ENCODE peak calls at places on chromosomes 4 and X, in four cellular contexts. One of them, this sample, is unnamed.

GRCh38 chrX:153336988-153337387 is 3.0 kb downstream of the ZNF275 start:
- DNase-seq in naive thymus-derived CD4-positive, alpha-beta T cell: no peak
- DNase-seq in lower lobe of right lung: no peak
- DNase-seq in IMR-90: no peak
- DNase-seq in this sample: no peak

GRCh38 chr4:12500409-12500808 is 983.7 kb downstream of the RAB28 start:
- DNase-seq in naive thymus-derived CD4-positive, alpha-beta T cell: no peak
- DNase-seq in lower lobe of right lung: no peak
- DNase-seq in IMR-90: no peak
- DNase-seq in this sample: no peak

GRCh38 chr4:110106946-110107325 is 91.5 kb downstream of the ELOVL6 start:
- DNase-seq in naive thymus-derived CD4-positive, alpha-beta T cell: no peak
- DNase-seq in IMR-90: peak
- DNase-seq in lower lobe of right lung: no peak
- DNase-seq in this sample: no peak

GRCh38 chr4:151408630-151409469 is at the start of gene FHIP1A:
- DNase-seq in naive thymus-derived CD4-positive, alpha-beta T cell: peak
- DNase-seq in lower lobe of right lung: peak
- DNase-seq in IMR-90: peak
- DNase-seq in this sample: peak

GRCh38 chrX:39144323-39144722 is 343.1 kb downstream of the MID1IP1 start:
- DNase-seq in IMR-90: no peak
- DNase-seq in naive thymus-derived CD4-positive, alpha-beta T cell: no peak
- DNase-seq in lower lobe of right lung: no peak
- DNase-seq in this sample: no peak

GRCh38 chrX:848366-848765 is 217.8 kb downstream of the SHOX start:
- DNase-seq in lower lobe of right lung: no peak
- DNase-seq in IMR-90: no peak
- DNase-seq in naive thymus-derived CD4-positive, alpha-beta T cell: no peak
- DNase-seq in this sample: no peak

GRCh38 chr4:185512516-185512915 is 22.8 kb downstream of the PDLIM3 start:
- DNase-seq in IMR-90: peak
- DNase-seq in naive thymus-derived CD4-positive, alpha-beta T cell: no peak
- DNase-seq in lower lobe of right lung: no peak
- DNase-seq in this sample: no peak

GRCh38 chr4:146654976-146655761 is 16.5 kb downstream of the POU4F2 start:
- DNase-seq in lower lobe of right lung: no peak
- DNase-seq in IMR-90: peak
- DNase-seq in naive thymus-derived CD4-positive, alpha-beta T cell: no peak
- DNase-seq in this sample: no peak

GRCh38 chr4:119299221-119300071 is 22.5 kb downstream of the FABP2 start:
- DNase-seq in lower lobe of right lung: no peak
- DNase-seq in naive thymus-derived CD4-positive, alpha-beta T cell: no peak
- DNase-seq in IMR-90: peak
- DNase-seq in this sample: no peak

GRCh38 chrX:32483534-32484136 is 727.7 kb downstream of the DMD start:
- DNase-seq in IMR-90: no peak
- DNase-seq in naive thymus-derived CD4-positive, alpha-beta T cell: no peak
- DNase-seq in lower lobe of right lung: no peak
- DNase-seq in this sample: no peak

GRCh38 chr4:139522457-139522856 is 33.6 kb downstream of the SETD7 start:
- DNase-seq in lower lobe of right lung: no peak
- DNase-seq in IMR-90: no peak
- DNase-seq in naive thymus-derived CD4-positive, alpha-beta T cell: no peak
- DNase-seq in this sample: no peak

GRCh38 chrX:34880656-34881055 is 61.9 kb upstream of the FAM47B start:
- DNase-seq in IMR-90: peak
- DNase-seq in lower lobe of right lung: no peak
- DNase-seq in naive thymus-derived CD4-positive, alpha-beta T cell: no peak
- DNase-seq in this sample: no peak

GRCh38 chrX:153782324-153782723 is 1.5 kb downstream of the SRPK3 start:
- DNase-seq in naive thymus-derived CD4-positive, alpha-beta T cell: no peak
- DNase-seq in lower lobe of right lung: no peak
- DNase-seq in IMR-90: no peak
- DNase-seq in this sample: no peak

GRCh38 chr4:37765741-37766140 is 60.7 kb upstream of the PGM2 start:
- DNase-seq in naive thymus-derived CD4-positive, alpha-beta T cell: no peak
- DNase-seq in IMR-90: no peak
- DNase-seq in lower lobe of right lung: no peak
- DNase-seq in this sample: no peak

GRCh38 chrX:124211312-124211942 is 121.0 kb upstream of the TEX13D start:
- DNase-seq in lower lobe of right lung: no peak
- DNase-seq in IMR-90: peak
- DNase-seq in naive thymus-derived CD4-positive, alpha-beta T cell: peak
- DNase-seq in this sample: no peak

GRCh38 chr4:108303488-108304177 is 134.9 kb upstream of the LEF1 start:
- DNase-seq in IMR-90: peak
- DNase-seq in naive thymus-derived CD4-positive, alpha-beta T cell: no peak
- DNase-seq in lower lobe of right lung: no peak
- DNase-seq in this sample: no peak

GRCh38 chrX:7925867-7926472 is 1.2 kb downstream of the PNPLA4 start:
- DNase-seq in lower lobe of right lung: peak
- DNase-seq in IMR-90: peak
- DNase-seq in naive thymus-derived CD4-positive, alpha-beta T cell: peak
- DNase-seq in this sample: no peak

GRCh38 chrX:111322231-111322855 is 52.1 kb upstream of the CAPN6 start:
- DNase-seq in naive thymus-derived CD4-positive, alpha-beta T cell: no peak
- DNase-seq in lower lobe of right lung: no peak
- DNase-seq in IMR-90: no peak
- DNase-seq in this sample: no peak

GRCh38 chr4:168540086-168540864 is 43.4 kb downstream of the PALLD start:
- DNase-seq in IMR-90: peak
- DNase-seq in lower lobe of right lung: no peak
- DNase-seq in naive thymus-derived CD4-positive, alpha-beta T cell: no peak
- DNase-seq in this sample: no peak

GRCh38 chr4:3054169-3054759 is 20.1 kb downstream of the HTT-AS start:
- DNase-seq in lower lobe of right lung: no peak
- DNase-seq in IMR-90: no peak
- DNase-seq in naive thymus-derived CD4-positive, alpha-beta T cell: no peak
- DNase-seq in this sample: no peak

GRCh38 chr4:2363056-2363719 is 55.3 kb downstream of the ZFYVE28 start:
- DNase-seq in IMR-90: no peak
- DNase-seq in lower lobe of right lung: peak
- DNase-seq in naive thymus-derived CD4-positive, alpha-beta T cell: no peak
- DNase-seq in this sample: no peak

GRCh38 chr4:12787261-12787660 is 696.9 kb downstream of the RAB28 start:
- DNase-seq in lower lobe of right lung: no peak
- DNase-seq in IMR-90: no peak
- DNase-seq in naive thymus-derived CD4-positive, alpha-beta T cell: no peak
- DNase-seq in this sample: no peak

GRCh38 chr4:73446336-73446938 is 10.4 kb downstream of the AFP start:
- DNase-seq in lower lobe of right lung: no peak
- DNase-seq in naive thymus-derived CD4-positive, alpha-beta T cell: no peak
- DNase-seq in IMR-90: peak
- DNase-seq in this sample: no peak

GRCh38 chrX:6002056-6002455 is 226.6 kb downstream of the NLGN4X start:
- DNase-seq in lower lobe of right lung: no peak
- DNase-seq in naive thymus-derived CD4-positive, alpha-beta T cell: no peak
- DNase-seq in IMR-90: no peak
- DNase-seq in this sample: no peak

DNA sequence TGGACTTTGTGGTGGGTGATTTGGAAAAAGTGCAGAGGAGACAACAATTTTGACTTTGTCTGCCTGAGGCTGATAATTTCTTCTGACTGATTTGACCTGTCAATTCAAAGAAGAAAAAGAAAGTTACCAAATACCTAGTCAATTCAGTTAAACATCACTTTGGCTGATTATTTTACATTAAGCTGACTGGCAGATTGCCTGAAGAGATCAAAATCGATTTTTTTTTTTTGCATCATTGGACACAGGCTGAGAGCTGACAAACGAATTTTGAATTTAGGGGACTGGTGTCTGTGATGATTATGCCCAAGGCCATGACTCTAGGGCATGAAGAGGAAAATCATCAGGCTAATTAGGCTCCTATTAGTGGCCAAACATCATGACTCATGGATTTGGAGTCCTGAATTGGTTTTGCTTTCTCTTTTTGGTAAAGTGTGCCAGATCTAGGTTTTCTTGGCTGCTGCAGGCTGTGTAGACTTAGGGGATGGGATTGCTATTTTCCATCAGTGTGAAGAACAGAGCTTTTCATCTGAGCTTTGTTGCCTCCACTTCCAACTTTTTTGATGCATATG is 829.3 kb upstream of the LCORL start:
- DNase-seq in lower lobe of right lung: no peak
- DNase-seq in naive thymus-derived CD4-positive, alpha-beta T cell: no peak
- DNase-seq in IMR-90: no peak
- DNase-seq in this sample: no peak
- H3K27ac ChIP-seq in lower lobe of right lung: no peak
- H3K27ac ChIP-seq in naive thymus-derived CD4-positive, alpha-beta T cell: no peak
- H3K27ac ChIP-seq in IMR-90: no peak
- H3K27ac ChIP-seq in this sample: no peak

DNA sequence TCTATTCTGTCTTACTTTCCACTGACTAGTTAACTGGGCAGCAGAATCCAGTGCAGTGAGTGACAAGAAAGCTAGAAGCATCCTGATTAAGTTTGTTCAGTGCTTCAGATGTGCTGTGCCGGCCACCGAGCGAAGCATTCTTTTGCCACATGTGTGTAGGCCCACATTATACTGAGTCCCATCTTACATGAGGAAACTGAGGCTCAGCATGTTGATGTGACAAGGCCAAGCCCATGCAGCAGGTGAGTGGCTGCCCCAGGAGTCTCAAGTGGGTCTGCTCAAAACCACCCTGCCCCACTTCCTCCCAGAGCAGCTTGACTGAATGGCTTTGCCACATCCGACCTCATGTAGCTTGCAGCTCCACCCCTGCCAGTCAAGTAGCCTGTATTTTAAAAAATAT is 50.5 kb downstream of the RHOH start:
- DNase-seq in lower lobe of right lung: no peak
- DNase-seq in IMR-90: no peak
- DNase-seq in naive thymus-derived CD4-positive, alpha-beta T cell: peak
- DNase-seq in this sample: no peak
- H3K27ac ChIP-seq in lower lobe of right lung: no peak
- H3K27ac ChIP-seq in IMR-90: no peak
- H3K27ac ChIP-seq in naive thymus-derived CD4-positive, alpha-beta T cell: peak
- H3K27ac ChIP-seq in this sample: no peak

GRCh38 chr4:171674781-171675180 is 138.4 kb upstream of the GALNTL6 start:
- DNase-seq in lower lobe of right lung: no peak
- DNase-seq in naive thymus-derived CD4-positive, alpha-beta T cell: no peak
- DNase-seq in IMR-90: no peak
- DNase-seq in this sample: no peak

GRCh38 chr4:171676555-171677215 is 136.5 kb upstream of the GALNTL6 start:
- DNase-seq in naive thymus-derived CD4-positive, alpha-beta T cell: no peak
- DNase-seq in lower lobe of right lung: no peak
- DNase-seq in IMR-90: no peak
- DNase-seq in this sample: no peak
- H3K27ac ChIP-seq in naive thymus-derived CD4-positive, alpha-beta T cell: no peak
- H3K27ac ChIP-seq in lower lobe of right lung: no peak
- H3K27ac ChIP-seq in IMR-90: no peak
- H3K27ac ChIP-seq in this sample: no peak

DNA sequence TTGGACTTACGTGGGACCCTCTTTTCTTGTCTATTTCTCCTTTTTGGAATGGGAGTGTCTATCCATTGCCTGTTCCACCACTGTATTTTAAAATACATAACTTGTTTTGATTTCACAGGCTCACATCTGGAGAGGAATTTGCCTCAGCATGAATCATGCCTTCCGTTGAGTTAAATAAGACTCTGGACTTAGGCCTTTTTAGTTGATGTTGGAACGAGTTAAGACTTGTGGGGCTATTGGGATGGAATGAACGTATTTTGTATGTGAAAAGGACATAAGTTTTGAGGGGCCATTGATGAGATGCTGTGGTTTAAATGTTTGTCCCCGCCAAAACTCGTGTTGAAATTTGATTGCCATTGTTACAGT is 66.2 kb downstream of the BEX3 start:
- DNase-seq in lower lobe of right lung: no peak
- DNase-seq in naive thymus-derived CD4-positive, alpha-beta T cell: no peak
- DNase-seq in IMR-90: peak
- DNase-seq in this sample: no peak
- H3K27ac ChIP-seq in lower lobe of right lung: no peak
- H3K27ac ChIP-seq in naive thymus-derived CD4-positive, alpha-beta T cell: no peak
- H3K27ac ChIP-seq in IMR-90: no peak
- H3K27ac ChIP-seq in this sample: peak

DNA sequence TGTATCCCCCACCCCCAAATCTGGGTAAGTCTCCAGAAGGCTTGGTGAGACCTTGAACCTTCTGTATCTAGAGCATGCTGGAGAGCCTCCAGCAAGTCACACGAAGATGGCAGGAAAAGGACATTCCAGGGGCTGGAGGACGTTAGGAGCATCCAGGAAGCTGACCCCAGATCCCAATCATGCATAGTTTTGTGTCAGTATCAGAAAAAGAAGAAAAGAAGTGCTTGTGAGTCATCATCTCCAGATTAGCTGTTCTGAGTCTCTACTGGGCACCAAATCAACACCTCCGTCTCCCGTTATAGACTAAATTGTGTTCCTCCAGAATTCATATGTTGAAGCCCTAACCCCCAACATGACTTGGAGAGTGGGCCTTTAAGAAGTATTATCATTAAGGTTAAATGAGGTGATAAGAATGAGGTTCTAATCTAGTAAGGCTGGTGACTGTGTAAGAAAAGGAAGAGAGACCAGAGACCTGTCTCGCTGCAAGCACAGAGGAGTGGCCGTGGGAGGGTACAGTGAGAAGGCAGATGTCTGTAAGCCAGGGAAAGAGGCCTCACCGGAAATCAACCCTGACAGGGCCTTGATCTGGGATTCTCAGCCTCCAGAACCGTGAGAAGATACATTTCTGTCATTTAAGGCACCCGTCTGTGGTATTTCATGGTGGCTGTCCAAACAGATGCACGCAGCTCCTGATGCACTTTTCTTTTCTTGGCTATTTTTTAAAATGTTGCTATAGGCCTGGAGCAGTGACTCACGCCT is 38.1 kb upstream of the CLDN24 start:
- DNase-seq in naive thymus-derived CD4-positive, alpha-beta T cell: no peak
- DNase-seq in lower lobe of right lung: no peak
- DNase-seq in IMR-90: peak
- DNase-seq in this sample: no peak
- H3K27ac ChIP-seq in naive thymus-derived CD4-positive, alpha-beta T cell: no peak
- H3K27ac ChIP-seq in lower lobe of right lung: no peak
- H3K27ac ChIP-seq in IMR-90: no peak
- H3K27ac ChIP-seq in this sample: no peak

DNA sequence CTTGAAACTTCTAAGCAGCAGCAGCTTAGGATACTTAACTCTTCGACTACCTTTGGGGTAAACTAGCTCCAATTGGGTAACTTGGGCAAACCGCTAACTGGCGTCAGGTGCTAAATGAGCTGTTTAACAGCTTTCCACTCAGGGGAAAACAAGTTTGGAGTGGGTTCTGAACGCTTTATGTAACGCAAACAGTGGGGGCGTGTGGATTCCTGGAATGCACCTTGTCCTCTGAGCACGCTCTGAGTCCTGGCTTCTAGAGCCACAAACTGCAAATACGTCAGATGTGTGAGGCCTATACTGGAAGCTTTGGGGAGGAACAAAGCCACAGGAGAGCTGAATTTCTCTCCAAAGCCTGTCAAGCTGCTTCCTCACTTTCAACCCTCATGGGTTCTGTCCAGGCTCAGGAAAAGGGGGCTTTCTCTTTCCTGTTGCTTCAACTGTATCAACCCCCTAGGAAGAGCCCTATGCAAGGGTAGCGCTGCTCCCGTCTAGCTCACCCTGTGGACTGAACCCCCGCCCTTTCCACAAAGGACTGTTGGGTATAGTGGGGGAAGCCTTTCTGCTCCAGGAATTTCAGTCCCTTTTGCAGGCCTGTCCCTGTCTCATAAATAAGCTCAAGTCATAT is 4.5 kb upstream of the WDR1 start:
- DNase-seq in naive thymus-derived CD4-positive, alpha-beta T cell: no peak
- DNase-seq in lower lobe of right lung: peak
- DNase-seq in IMR-90: no peak
- DNase-seq in this sample: no peak
- H3K27ac ChIP-seq in naive thymus-derived CD4-positive, alpha-beta T cell: peak
- H3K27ac ChIP-seq in lower lobe of right lung: peak
- H3K27ac ChIP-seq in IMR-90: no peak
- H3K27ac ChIP-seq in this sample: no peak

This sample was measured in RWPE2.